ENCODE peak calls at places on chromosomes 4 and X, in nine cellular contexts. T is sigmoid colon; F is hepatocyte; Q is fibroblast of mammary gland; M is CD4-positive, alpha-beta T cell; W is psoas muscle; K is testis; Z is BJ; A is left ventricle myocardium inferior. O is an unnamed sample.

GRCh38 chr4:133865606-133866327 is 335.8 kb downstream of the PABPC4L start:
- DNase-seq in Q (peak; percentile 96), W (no peak), A (no peak), M (no peak), Z (peak; percentile 82), K (no peak), T (no peak), F (peak; percentile 73), O (peak; percentile 59)

GRCh38 chr4:183142566-183143545 is 43.8 kb downstream of the WWC2 start:
- DNase-seq in Z (peak; percentile 27), A (peak; percentile 72), K (peak; percentile 74), T (peak; percentile 81), W (peak; percentile 67), M (no peak), F (peak; percentile 47), Q (peak; percentile 90), O (peak; percentile 45)

GRCh38 chr4:10013722-10014121 is 7.6 kb downstream of the SLC2A9 start:
- DNase-seq in A (peak; percentile 47), F (peak; percentile 70), Q (peak; percentile 25), W (no peak), T (no peak), K (peak; percentile 72), M (no peak), Z (no peak), O (no peak)

GRCh38 chr4:89137231-89137630 is 25.9 kb downstream of the TIGD2 start:
- DNase-seq in T (no peak), Z (no peak), W (no peak), M (no peak), F (no peak), A (no peak), K (no peak), Q (no peak), O (no peak)

GRCh38 chrX:119871245-119871598 is 311 bp downstream of the RNF113A start:
- DNase-seq in Z (no peak), F (peak; percentile 12), W (no peak), A (no peak), Q (no peak), M (no peak), T (no peak), K (no peak), O (no peak)

GRCh38 chrX:85905851-85906250 is 141.5 kb downstream of the CHM start:
- DNase-seq in F (no peak), M (no peak), A (no peak), W (no peak), T (no peak), Q (no peak), K (no peak), Z (no peak), O (no peak)

GRCh38 chr4:111930658-111931057 is 214.6 kb upstream of the FAM241A start:
- DNase-seq in F (no peak), Q (no peak), Z (no peak), K (no peak), W (no peak), T (no peak), M (no peak), A (no peak), O (no peak)

GRCh38 chrX:74383611-74384010 is 37.7 kb upstream of the SLC16A2 start:
- DNase-seq in F (peak; percentile 53), Q (peak; percentile 60), K (peak; percentile 32), A (no peak), W (no peak), Z (no peak), M (no peak), T (no peak), O (peak; percentile 18)

GRCh38 chr4:121758896-121759568 is 5.9 kb downstream of the SMIM43 start:
- DNase-seq in Z (no peak), F (no peak), M (no peak), T (no peak), Q (peak; percentile 64), K (no peak), W (no peak), A (no peak), O (no peak)

GRCh38 chr4:148376151-148376550 is 66.1 kb downstream of the NR3C2 start:
- DNase-seq in K (peak; percentile 76), T (peak; percentile 75), Z (no peak), F (peak; percentile 40), W (no peak), Q (no peak), M (peak; percentile 30), A (no peak), O (no peak)

GRCh38 chr4:25938251-25939186 is 24.5 kb downstream of the SMIM20 start:
- DNase-seq in M (no peak), T (no peak), F (no peak), K (no peak), Q (peak; percentile 97), W (peak; percentile 80), Z (no peak), A (peak; percentile 42), O (no peak)

GRCh38 chr4:82965763-82966162 is 44.9 kb downstream of the LIN54 start:
- DNase-seq in T (no peak), Q (no peak), Z (no peak), W (no peak), A (no peak), F (no peak), K (no peak), M (no peak), O (no peak)

GRCh38 chr4:148081745-148082144 is 349.9 kb downstream of the ARHGAP10 start:
- DNase-seq in A (no peak), F (no peak), T (no peak), Q (no peak), W (no peak), M (no peak), K (no peak), Z (no peak), O (no peak)

GRCh38 chr4:75584067-75584466 is 28.2 kb downstream of the ODAPH start:
- DNase-seq in T (no peak), K (no peak), W (no peak), Q (no peak), Z (no peak), F (no peak), M (no peak), A (no peak), O (no peak)

GRCh38 chrX:131288738-131289511 is at the start of gene IGSF1:
- DNase-seq in T (peak; percentile 81), M (no peak), Q (peak; percentile 10), K (peak; percentile 79), W (no peak), Z (no peak), A (peak; percentile 30), F (peak; percentile 60), O (no peak)

GRCh38 chrX:131289527-131289926 is 421 bp upstream of the IGSF1 start:
- DNase-seq in W (no peak), T (no peak), A (no peak), K (no peak), F (no peak), Q (no peak), M (no peak), Z (no peak), O (no peak)

GRCh38 chrX:131288188-131288587 is 918 bp downstream of the IGSF1 start:
- DNase-seq in Z (no peak), F (no peak), Q (no peak), W (no peak), T (no peak), K (no peak), A (no peak), M (no peak), O (no peak)

GRCh38 chrX:131287556-131288179 is 1.4 kb downstream of the IGSF1 start:
- DNase-seq in T (no peak), F (peak; percentile 11), M (no peak), A (no peak), K (no peak), Q (no peak), W (no peak), Z (no peak), O (no peak)
- TF ChIP-seq CTCF in T (no peak), F (no peak), M (no peak), A (no peak), K (no peak), Q (no peak), W (no peak), Z (no peak), O (no peak)

DNA sequence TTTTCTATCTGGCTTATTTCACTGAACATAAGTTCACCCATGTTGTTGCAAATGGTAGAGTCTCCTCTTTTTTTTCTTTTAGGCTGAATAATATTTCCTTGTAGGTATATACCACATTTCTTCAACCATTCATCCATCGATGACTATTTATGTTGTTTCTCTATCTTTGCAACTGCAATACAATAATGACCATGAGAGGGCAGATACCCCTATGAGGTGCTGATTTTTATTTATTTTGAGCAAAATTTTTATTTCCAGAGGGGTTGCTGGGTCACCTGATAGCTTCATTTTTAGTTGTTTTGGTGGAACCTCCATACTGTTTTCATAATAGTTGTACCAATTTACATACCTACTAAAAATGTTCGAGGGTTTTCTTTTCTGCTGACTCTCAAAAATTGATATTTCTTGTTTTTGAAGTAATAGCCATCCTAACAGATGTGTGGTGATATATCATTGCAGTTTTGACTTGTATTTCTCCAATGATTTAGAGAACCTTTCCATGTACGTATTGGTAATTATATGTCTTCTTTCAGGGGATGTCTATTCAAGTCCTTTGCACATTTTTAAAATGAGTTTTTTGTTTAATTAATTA is 1697.0 kb downstream of the PCDH7 start:
- DNase-seq in F (no peak), M (no peak), K (no peak), A (no peak), Q (no peak), W (no peak), Z (no peak), T (no peak), O (no peak)
- TF ChIP-seq CTCF in F (peak; percentile 17), M (no peak), K (peak; percentile 17), A (no peak), Q (peak; percentile 22), W (no peak), Z (no peak), T (no peak), O (no peak)

GRCh38 chr4:39527296-39528055 is at the start of gene UGDH:
- DNase-seq in K (peak; percentile 97), A (peak; percentile 97), W (peak; percentile 98), M (peak; percentile 83), T (peak; percentile 98), Z (peak; percentile 93), F (peak; percentile 99), Q (peak; percentile 98), O (peak; percentile 99)
- TF ChIP-seq CTCF in K (no peak), A (no peak), W (no peak), M (no peak), T (no peak), Z (no peak), F (no peak), Q (no peak), O (no peak)

DNA sequence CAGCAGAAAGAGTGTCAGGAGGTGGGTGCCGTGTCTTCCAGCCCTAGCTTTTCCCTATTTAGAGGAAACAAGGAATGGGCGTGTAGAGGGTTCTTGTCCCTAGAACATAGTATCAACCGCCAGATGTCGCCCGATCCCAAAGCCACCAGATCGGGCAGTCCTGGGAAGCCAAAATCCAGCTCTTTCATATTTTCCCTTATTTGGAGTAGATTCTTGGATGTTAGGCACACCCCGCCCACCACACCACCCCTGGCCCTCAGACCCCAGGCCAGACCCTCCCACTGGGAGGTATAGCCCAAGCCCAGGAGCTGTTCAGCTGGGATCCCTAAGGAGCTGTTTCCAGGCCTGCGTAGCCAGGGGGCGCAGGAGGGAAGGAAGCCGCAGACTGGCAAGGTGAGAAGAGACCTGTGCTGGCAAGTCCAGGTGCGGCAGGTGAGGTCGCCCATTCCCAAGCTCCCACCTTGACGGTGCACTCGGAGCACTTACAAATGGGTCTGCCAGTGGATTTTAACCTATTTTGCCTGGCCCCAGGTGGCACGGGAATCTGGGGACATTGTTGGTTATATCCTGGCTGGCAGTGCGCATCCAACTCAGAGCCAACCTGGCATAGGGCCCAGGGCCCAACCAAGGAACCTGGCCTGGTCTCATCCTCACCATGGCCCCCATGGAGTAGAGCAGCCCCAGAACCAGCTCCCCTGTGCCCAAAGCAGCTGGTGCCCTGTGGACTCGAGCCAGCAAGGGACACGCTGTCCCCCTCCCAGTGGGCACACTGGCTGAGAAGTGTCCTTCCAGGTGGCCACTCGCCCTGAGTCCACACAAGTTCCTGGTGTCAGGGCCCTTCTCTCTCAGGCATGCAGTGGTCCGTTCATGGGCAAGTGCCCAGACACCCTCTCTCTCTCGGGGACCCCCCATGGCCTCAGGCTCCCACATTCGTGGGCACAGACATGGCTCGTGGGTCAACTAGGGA is 811 bp downstream of the FLNA start:
- DNase-seq in A (peak; percentile 41), K (peak; percentile 76), W (peak; percentile 69), Q (peak; percentile 74), F (peak; percentile 75), M (no peak), T (no peak), Z (peak; percentile 40), O (peak; percentile 62)
- TF ChIP-seq CTCF in A (peak; percentile 68), K (peak; percentile 53), W (peak; percentile 52), Q (peak; percentile 38), F (peak; percentile 59), M (peak; percentile 45), T (no peak), Z (peak; percentile 66), O (peak; percentile 46)